ENCODE peak calls at places on chromosomes 6 and 20, in eight cellular contexts. Q, N, U, X, S, H, D and Z are unnamed samples.

GRCh38 chr20:61807426-61808160 is 258.1 kb downstream of the TAF4 start:
- DNase-seq in Q (no peak), N (no peak), U (no peak), X (no peak), S (no peak), H (no peak), D (no peak), Z (no peak)

GRCh38 chr6:112044856-112045255 is 9.0 kb upstream of the CCN6 start:
- DNase-seq in Q (no peak), N (no peak), U (no peak), X (peak), S (peak), H (no peak), D (no peak), Z (no peak)

GRCh38 chr20:1281279-1282057 is 15.4 kb downstream of the SNPH start:
- DNase-seq in Q (no peak), N (no peak), U (no peak), X (no peak), S (no peak), H (peak), D (peak), Z (no peak)

GRCh38 chr6:79605061-79605460 is 26.1 kb upstream of the SH3BGRL2 start:
- DNase-seq in Q (no peak), N (no peak), U (no peak), X (no peak), S (peak), H (no peak), D (no peak), Z (no peak)

GRCh38 chr6:63458480-63459115 is 113.7 kb upstream of the LOC128125822 start:
- DNase-seq in Q (no peak), N (no peak), U (no peak), X (no peak), S (no peak), H (no peak), D (no peak), Z (no peak)

GRCh38 chr20:14055127-14055742 is 59.9 kb downstream of the MACROD2 start:
- DNase-seq in Q (no peak), N (no peak), U (peak), X (peak), S (peak), H (no peak), D (no peak), Z (no peak)

GRCh38 chr6:138289739-138290138 is 71.4 kb upstream of the PBOV1 start:
- DNase-seq in Q (no peak), N (no peak), U (no peak), X (no peak), S (no peak), H (peak), D (no peak), Z (no peak)

GRCh38 chr6:102114402-102114801 is 720.9 kb downstream of the GRIK2 start:
- DNase-seq in Q (no peak), N (no peak), U (no peak), X (no peak), S (no peak), H (no peak), D (no peak), Z (no peak)

GRCh38 chr6:26351544-26351953 is 13.4 kb upstream of the BTN3A2 start:
- DNase-seq in Q (no peak), N (no peak), U (no peak), X (peak), S (peak), H (no peak), D (no peak), Z (no peak)

GRCh38 chr6:92777146-92777740 is 642.1 kb downstream of the EPHA7 start:
- DNase-seq in Q (no peak), N (no peak), U (no peak), X (no peak), S (peak), H (no peak), D (no peak), Z (no peak)

GRCh38 chr20:46546293-46546692 is 4.2 kb downstream of the OCSTAMP start:
- DNase-seq in Q (no peak), N (no peak), U (no peak), X (no peak), S (no peak), H (no peak), D (no peak), Z (no peak)

GRCh38 chr20:62735331-62735821 is 26.7 kb downstream of the NTSR1 start:
- DNase-seq in Q (no peak), N (no peak), U (no peak), X (no peak), S (no peak), H (no peak), D (no peak), Z (no peak)

GRCh38 chr20:64104667-64105451 is 2.5 kb downstream of the NPBWR2 start:
- DNase-seq in Q (peak), N (peak), U (no peak), X (no peak), S (no peak), H (no peak), D (peak), Z (no peak)

GRCh38 chr6:19333936-19334335 is 503.2 kb upstream of the ID4 start:
- DNase-seq in Q (no peak), N (no peak), U (no peak), X (no peak), S (no peak), H (no peak), D (no peak), Z (no peak)

GRCh38 chr20:35145141-35145564 is 2.0 kb downstream of the EDEM2 start:
- DNase-seq in Q (no peak), N (no peak), U (no peak), X (no peak), S (peak), H (no peak), D (no peak), Z (no peak)

GRCh38 chr20:61426361-61426760 is 174.3 kb downstream of the CDH4 start:
- DNase-seq in Q (no peak), N (no peak), U (no peak), X (no peak), S (no peak), H (no peak), D (no peak), Z (no peak)

GRCh38 chr20:14963262-14963663 is 625.9 kb upstream of the FLRT3 start:
- DNase-seq in Q (no peak), N (no peak), U (no peak), X (no peak), S (no peak), H (no peak), D (no peak), Z (no peak)

GRCh38 chr6:13668291-13668928 is 43.2 kb downstream of the RANBP9 start:
- DNase-seq in Q (no peak), N (no peak), U (no peak), X (no peak), S (no peak), H (no peak), D (no peak), Z (no peak)

GRCh38 chr6:53287336-53288225 is 61.2 kb downstream of the ELOVL5 start:
- DNase-seq in Q (no peak), N (no peak), U (peak), X (no peak), S (no peak), H (no peak), D (peak), Z (peak)

GRCh38 chr6:125375013-125375412 is 73.2 kb upstream of the HDDC2 start:
- DNase-seq in Q (no peak), N (no peak), U (no peak), X (no peak), S (no peak), H (no peak), D (no peak), Z (no peak)

GRCh38 chr6:157755752-157756411 is 67.2 kb upstream of the SNX9 start:
- DNase-seq in Q (no peak), N (peak), U (no peak), X (no peak), S (no peak), H (peak), D (no peak), Z (no peak)

GRCh38 chr6:154868143-154868594 is 126.9 kb upstream of the TIAM2 start:
- DNase-seq in Q (no peak), N (no peak), U (no peak), X (no peak), S (peak), H (no peak), D (no peak), Z (no peak)

GRCh38 chr6:144953552-144954240 is 668.6 kb downstream of the UTRN start:
- DNase-seq in Q (no peak), N (no peak), U (no peak), X (no peak), S (peak), H (no peak), D (no peak), Z (no peak)

GRCh38 chr20:62603021-62603906 is 39.0 kb upstream of the SLCO4A1 start:
- DNase-seq in Q (peak), N (peak), U (no peak), X (peak), S (peak), H (peak), D (peak), Z (peak)

GRCh38 chr6:17226269-17226668 is 54.9 kb upstream of the RBM24 start:
- DNase-seq in Q (no peak), N (no peak), U (no peak), X (no peak), S (no peak), H (no peak), D (no peak), Z (no peak)

GRCh38 chr6:113405326-113406050 is 451.7 kb upstream of the MARCKS start:
- DNase-seq in Q (no peak), N (no peak), U (no peak), X (no peak), S (no peak), H (no peak), D (no peak), Z (no peak)

GRCh38 chr6:169384291-169384690 is 130.6 kb upstream of the THBS2 start:
- DNase-seq in Q (no peak), N (no peak), U (no peak), X (no peak), S (no peak), H (no peak), D (no peak), Z (no peak)

GRCh38 chr20:26135325-26136110 is 438.9 kb upstream of the ZNF337 start:
- DNase-seq in Q (no peak), N (no peak), U (no peak), X (no peak), S (no peak), H (no peak), D (no peak), Z (no peak)

GRCh38 chr6:106444777-106445507 is 84.4 kb downstream of the CRYBG1 start:
- DNase-seq in Q (no peak), N (no peak), U (peak), X (peak), S (peak), H (no peak), D (no peak), Z (peak)

GRCh38 chr20:4901031-4901818 is 100.1 kb downstream of the SLC23A2 start:
- DNase-seq in Q (no peak), N (no peak), U (no peak), X (no peak), S (no peak), H (no peak), D (no peak), Z (no peak)

GRCh38 chr6:52543729-52544324 is 33.0 kb downstream of the TRAM2 start:
- DNase-seq in Q (no peak), N (no peak), U (no peak), X (peak), S (peak), H (no peak), D (no peak), Z (no peak)

GRCh38 chr20:31593221-31594001 is 11.7 kb upstream of the ID1 start:
- DNase-seq in Q (no peak), N (no peak), U (no peak), X (no peak), S (peak), H (peak), D (no peak), Z (no peak)

GRCh38 chr6:101761124-101761601 is 367.7 kb downstream of the GRIK2 start:
- DNase-seq in Q (no peak), N (no peak), U (peak), X (peak), S (peak), H (no peak), D (no peak), Z (no peak)

GRCh38 chr20:18466894-18467678 is at the start of the genes DZANK1 and POLR3F:
- DNase-seq in Q (peak), N (peak), U (peak), X (peak), S (peak), H (peak), D (peak), Z (peak)

GRCh38 chr6:140538926-140539325 is 1164.5 kb upstream of the CITED2 start:
- DNase-seq in Q (no peak), N (no peak), U (no peak), X (no peak), S (peak), H (no peak), D (no peak), Z (no peak)

GRCh38 chr20:60057866-60058807 is 99.9 kb downstream of the CDH26 start:
- DNase-seq in Q (peak), N (no peak), U (no peak), X (peak), S (peak), H (no peak), D (peak), Z (peak)

GRCh38 chr20:63900373-63900772 is 5.4 kb downstream of the DNAJC5 start:
- DNase-seq in Q (no peak), N (no peak), U (no peak), X (no peak), S (no peak), H (no peak), D (no peak), Z (no peak)

DNA sequence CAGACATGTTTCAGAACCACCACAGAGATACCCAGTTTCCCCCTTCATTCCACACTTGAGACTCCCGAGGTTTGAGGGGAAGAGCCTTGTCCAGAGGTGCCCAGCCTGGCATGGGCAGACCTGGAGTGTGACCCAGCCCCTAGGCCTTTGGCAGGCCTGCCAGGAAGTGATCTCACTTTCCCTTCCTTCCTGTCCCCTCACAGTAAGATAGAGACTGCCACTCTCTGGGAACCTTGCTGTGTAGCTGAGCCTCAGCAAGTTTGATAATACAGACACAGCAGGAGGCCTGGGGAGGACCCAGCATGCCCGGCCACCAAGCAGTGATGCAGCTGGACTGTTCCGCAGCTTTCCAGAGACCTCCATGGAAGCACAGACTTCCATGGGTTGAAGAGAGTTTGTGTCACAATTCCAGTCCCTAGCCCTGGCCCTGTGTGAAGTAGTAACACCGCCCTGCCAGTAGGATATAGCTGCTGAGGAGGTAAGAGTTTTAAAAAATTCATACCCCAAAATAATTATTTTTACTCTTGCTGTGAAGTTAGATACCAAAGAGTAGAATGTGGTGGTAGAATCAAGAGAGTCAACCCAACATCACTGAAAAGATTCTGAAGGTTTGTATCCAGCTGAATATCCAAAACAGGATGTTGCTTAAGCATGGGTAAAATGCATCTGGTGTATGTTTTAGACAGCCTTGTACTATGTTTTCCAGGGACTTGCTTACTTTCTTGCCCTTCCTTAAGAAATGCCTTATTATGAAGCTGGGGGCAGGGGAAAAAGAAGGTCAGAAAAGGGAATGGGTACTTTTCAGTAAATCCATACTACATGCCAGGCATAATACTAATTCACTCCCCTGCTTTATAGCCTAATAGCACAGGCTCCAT is 16.3 kb downstream of the PKIG start:
- DNase-seq in Q (peak), N (no peak), U (no peak), X (peak), S (no peak), H (no peak), D (no peak), Z (peak)
- TF ChIP-seq POLR2A in Q (peak), N (no peak), U (no peak), X (no peak), S (no peak), H (no peak), D (no peak), Z (no peak)

GRCh38 chr6:1865585-1865984 is 255.9 kb downstream of the FOXC1 start:
- DNase-seq in Q (no peak), N (no peak), U (no peak), X (no peak), S (no peak), H (no peak), D (no peak), Z (no peak)
- H3K27ac ChIP-seq in Q (no peak), N (no peak), U (no peak), X (no peak), S (no peak), H (no peak), D (no peak), Z (no peak)

DNA sequence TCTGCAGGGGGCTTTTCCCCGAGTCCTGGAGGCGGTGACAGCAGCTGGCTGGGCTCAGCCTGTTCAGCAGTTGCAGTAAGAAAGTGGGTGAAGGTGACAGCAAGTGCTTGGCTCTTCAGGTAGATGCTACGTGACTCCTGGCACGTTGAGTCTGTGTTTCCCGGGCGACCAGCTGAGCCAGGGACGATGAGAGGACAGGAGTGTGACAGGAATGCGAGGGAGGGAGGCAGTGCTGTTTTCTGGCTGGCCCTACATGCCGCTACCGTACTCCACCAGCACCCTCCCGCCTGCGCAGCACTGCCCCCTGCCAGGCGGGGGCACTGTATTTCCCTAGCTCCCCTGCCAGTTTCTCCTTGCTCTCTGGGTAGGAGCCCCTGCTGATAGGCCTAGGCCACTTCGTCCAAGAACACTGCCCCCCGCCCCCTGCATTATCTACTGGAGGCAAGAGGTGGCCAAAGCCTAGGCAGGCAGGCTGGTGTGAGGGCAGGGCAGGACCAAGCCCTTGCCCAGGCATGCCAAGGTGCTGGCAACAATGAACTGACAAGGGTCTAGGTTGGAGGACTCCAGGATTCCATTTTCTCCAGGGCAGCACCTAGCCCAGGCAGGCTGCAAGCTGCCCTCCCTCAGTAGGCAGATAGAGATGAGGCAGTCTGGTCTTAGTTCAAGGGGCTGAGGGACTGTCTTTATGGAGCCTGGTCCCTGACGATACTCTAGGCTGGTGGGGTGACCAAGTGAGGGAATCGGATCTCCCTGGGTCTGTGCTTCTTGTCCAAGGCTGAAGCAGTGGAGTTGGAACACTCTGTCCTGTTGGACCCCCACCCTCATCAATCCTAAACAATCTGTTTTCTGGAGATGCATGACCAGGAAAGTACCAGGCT is 19.2 kb downstream of the MRPS18A start:
- DNase-seq in Q (peak), N (peak), U (no peak), X (peak), S (peak), H (peak), D (peak), Z (peak)
- TF ChIP-seq POLR2A in Q (peak), N (no peak), U (no peak), X (no peak), S (peak), H (no peak), D (no peak), Z (peak)

GRCh38 chr20:51735728-51736600 is 32.2 kb downstream of the ATP9A start:
- DNase-seq in Q (no peak), N (no peak), U (no peak), X (no peak), S (no peak), H (no peak), D (no peak), Z (no peak)

GRCh38 chr20:51733070-51733469 is 35.1 kb downstream of the ATP9A start:
- DNase-seq in Q (no peak), N (no peak), U (no peak), X (no peak), S (no peak), H (no peak), D (no peak), Z (no peak)

GRCh38 chr20:51732454-51732791 is 35.8 kb downstream of the ATP9A start:
- DNase-seq in Q (peak), N (no peak), U (peak), X (no peak), S (peak), H (no peak), D (no peak), Z (no peak)

GRCh38 chr20:51736947-51737346 is 31.2 kb downstream of the ATP9A start:
- DNase-seq in Q (no peak), N (no peak), U (no peak), X (no peak), S (no peak), H (no peak), D (no peak), Z (no peak)

GRCh38 chr20:51734876-51735499 is 33.2 kb downstream of the ATP9A start:
- DNase-seq in Q (no peak), N (no peak), U (no peak), X (no peak), S (no peak), H (no peak), D (no peak), Z (no peak)
- H3K27ac ChIP-seq in Q (no peak), N (peak), U (no peak), X (no peak), S (no peak), H (no peak), D (no peak), Z (no peak)

GRCh38 chr20:44431118-44431501 is 44.6 kb upstream of the TTPAL start:
- DNase-seq in Q (no peak), N (no peak), U (no peak), X (no peak), S (no peak), H (no peak), D (no peak), Z (no peak)

GRCh38 chr20:44433751-44434538 is 41.7 kb upstream of the TTPAL start:
- DNase-seq in Q (no peak), N (no peak), U (no peak), X (peak), S (no peak), H (no peak), D (no peak), Z (no peak)

GRCh38 chr20:44431502-44432234 is 44.0 kb upstream of the TTPAL start:
- DNase-seq in Q (no peak), N (no peak), U (no peak), X (no peak), S (no peak), H (no peak), D (no peak), Z (no peak)

GRCh38 chr20:44430270-44431065 is 45.2 kb upstream of the TTPAL start:
- DNase-seq in Q (no peak), N (no peak), U (no peak), X (no peak), S (no peak), H (no peak), D (no peak), Z (no peak)

GRCh38 chr20:44432618-44433577 is 42.8 kb upstream of the TTPAL start:
- DNase-seq in Q (no peak), N (no peak), U (no peak), X (no peak), S (no peak), H (no peak), D (no peak), Z (no peak)
- TF ChIP-seq POLR2A in Q (no peak), N (no peak), U (no peak), X (no peak), S (no peak), H (no peak), D (no peak), Z (no peak)